ENCODE peak calls at places on chromosomes 1 and 21, in six cellular contexts. T is pancreas; M is mesendoderm; L is lower lobe of right lung; X is CD4-positive, CD25-positive, alpha-beta regulatory T cell; C is A549. D is an unnamed sample. For H3K4me1, the result is how much of the 10 kb centered on the place peaks cover.

GRCh38 chr1:30327370-30328099 is 395.9 kb downstream of the MATN1 start:
- DNase-seq in T (no peak), M (no peak), L (no peak), X (no peak), C (no peak), D (no peak)

GRCh38 chr1:37064059-37064458 is 29.7 kb upstream of the GRIK3 start:
- DNase-seq in T (no peak), M (no peak), L (no peak), X (no peak), C (no peak), D (no peak)

GRCh38 chr1:222306011-222306410 is 241.9 kb downstream of the HHIPL2 start:
- DNase-seq in T (no peak), M (no peak), L (no peak), X (no peak), C (no peak), D (no peak)

GRCh38 chr1:170568197-170568596 is 36.2 kb downstream of the GORAB start:
- DNase-seq in T (no peak), M (peak), L (no peak), X (no peak), C (no peak), D (no peak)

GRCh38 chr1:244394346-244394745 is 57.4 kb downstream of the ADSS2 start:
- DNase-seq in T (no peak), M (no peak), L (no peak), X (no peak), C (no peak), D (no peak)

GRCh38 chr21:29179503-29179902 is 49.1 kb downstream of the MAP3K7CL start:
- DNase-seq in T (no peak), M (no peak), L (no peak), X (no peak), C (no peak), D (no peak)

GRCh38 chr1:211813590-211813989 is 17.0 kb downstream of the LPGAT1 start:
- DNase-seq in T (no peak), M (no peak), L (peak), X (no peak), C (no peak), D (peak)

GRCh38 chr1:66413139-66413755 is 120.7 kb upstream of the SGIP1 start:
- DNase-seq in T (no peak), M (no peak), L (no peak), X (no peak), C (no peak), D (no peak)

GRCh38 chr1:206486995-206487788 is 16.9 kb downstream of the IKBKE start:
- DNase-seq in T (no peak), M (peak), L (peak), X (no peak), C (no peak), D (no peak)

GRCh38 chr1:50237081-50237480 is 128.4 kb downstream of the ELAVL4 start:
- DNase-seq in T (no peak), M (no peak), L (no peak), X (no peak), C (no peak), D (no peak)

GRCh38 chr1:201624741-201625646 is 86.1 kb downstream of the NAV1 start:
- DNase-seq in T (no peak), M (no peak), L (no peak), X (no peak), C (no peak), D (no peak)

GRCh38 chr1:243623831-243624230 is 226.2 kb downstream of the AKT3 start:
- DNase-seq in T (no peak), M (no peak), L (no peak), X (no peak), C (no peak), D (no peak)

GRCh38 chr1:9482403-9482802 is 56.9 kb upstream of the SLC25A33 start:
- DNase-seq in T (no peak), M (no peak), L (no peak), X (no peak), C (no peak), D (no peak)

GRCh38 chr1:213176341-213176740 is 125.3 kb downstream of the RPS6KC1 start:
- DNase-seq in T (no peak), M (no peak), L (no peak), X (peak), C (no peak), D (no peak)

GRCh38 chr21:33755354-33755753 is 113.1 kb downstream of the ITSN1 start:
- DNase-seq in T (no peak), M (no peak), L (no peak), X (no peak), C (no peak), D (no peak)

GRCh38 chr21:32653326-32653901 is 41.2 kb upstream of the CFAP298 start:
- DNase-seq in T (no peak), M (peak), L (no peak), X (peak), C (peak), D (no peak)

GRCh38 chr1:245856944-245857531 is 650.0 kb downstream of the SMYD3 start:
- DNase-seq in T (no peak), M (peak), L (no peak), X (no peak), C (no peak), D (peak)

GRCh38 chr1:213976665-213977485 is 10.9 kb upstream of the PROX1 start:
- DNase-seq in T (no peak), M (peak), L (no peak), X (no peak), C (no peak), D (no peak)

GRCh38 chr1:86788300-86789206 is 84.2 kb downstream of the SH3GLB1 start:
- DNase-seq in T (no peak), M (no peak), L (peak), X (no peak), C (no peak), D (peak)

GRCh38 chr1:235090406-235091069 is 38.1 kb downstream of the TOMM20 start:
- DNase-seq in T (no peak), M (peak), L (no peak), X (no peak), C (no peak), D (no peak)

GRCh38 chr1:232875536-232875935 is 70.3 kb downstream of the MAP10 start:
- DNase-seq in T (no peak), M (no peak), L (no peak), X (no peak), C (no peak), D (no peak)

GRCh38 chr1:5620418-5620817 is 371.8 kb downstream of the NPHP4 start:
- DNase-seq in T (no peak), M (no peak), L (no peak), X (no peak), C (no peak), D (no peak)
- H3K4me1 ChIP-seq in T (under half), M (under half), L (under half), X (under half), C (under half), D (under half)

GRCh38 chr1:223714421-223714724 is 2.0 kb downstream of the CAPN2 start:
- DNase-seq in T (no peak), M (no peak), L (no peak), X (no peak), C (no peak), D (no peak)

GRCh38 chr1:223711838-223712183 is 528 bp upstream of the CAPN2 start:
- DNase-seq in T (no peak), M (no peak), L (no peak), X (no peak), C (no peak), D (no peak)

GRCh38 chr1:223712184-223712855 is at the start of gene CAPN2:
- DNase-seq in T (peak), M (peak), L (peak), X (peak), C (peak), D (peak)

GRCh38 chr1:223713546-223714420 is 1.4 kb downstream of the CAPN2 start:
- DNase-seq in T (no peak), M (peak), L (no peak), X (peak), C (no peak), D (no peak)

GRCh38 chr1:223712856-223713494 is 636 bp downstream of the CAPN2 start:
- DNase-seq in T (peak), M (peak), L (peak), X (peak), C (no peak), D (no peak)
- H3K4me1 ChIP-seq in T (under half), M (under half), L (half or more), X (half or more), C (half or more), D (half or more)

GRCh38 chr1:17568014-17568413 is 28.5 kb downstream of the ARHGEF10L start:
- DNase-seq in T (no peak), M (no peak), L (no peak), X (no peak), C (no peak), D (no peak)

GRCh38 chr1:17570228-17570627 is 30.7 kb downstream of the ARHGEF10L start:
- DNase-seq in T (no peak), M (no peak), L (no peak), X (no peak), C (no peak), D (no peak)

GRCh38 chr1:17566892-17567291 is 27.4 kb downstream of the ARHGEF10L start:
- DNase-seq in T (no peak), M (no peak), L (no peak), X (no peak), C (no peak), D (no peak)

GRCh38 chr1:17567582-17567981 is 28.1 kb downstream of the ARHGEF10L start:
- DNase-seq in T (no peak), M (no peak), L (no peak), X (no peak), C (no peak), D (no peak)

GRCh38 chr1:17569200-17570139 is 30.0 kb downstream of the ARHGEF10L start:
- DNase-seq in T (peak), M (peak), L (peak), X (no peak), C (no peak), D (peak)
- H3K4me1 ChIP-seq in T (half or more), M (under half), L (under half), X (under half), C (under half), D (under half)

GRCh38 chr1:42742141-42742540 is 2.1 kb upstream of the CLDN19 start:
- DNase-seq in T (no peak), M (no peak), L (no peak), X (no peak), C (no peak), D (no peak)

GRCh38 chr1:42741706-42742105 is 1.7 kb upstream of the CLDN19 start:
- DNase-seq in T (no peak), M (no peak), L (no peak), X (no peak), C (no peak), D (no peak)

GRCh38 chr1:42742617-42743301 is 2.7 kb upstream of the CLDN19 start:
- DNase-seq in T (no peak), M (no peak), L (no peak), X (no peak), C (no peak), D (no peak)

GRCh38 chr1:42744030-42744413 is 4.0 kb upstream of the CLDN19 start:
- DNase-seq in T (no peak), M (no peak), L (no peak), X (no peak), C (no peak), D (no peak)

GRCh38 chr1:42743302-42744029 is 3.4 kb upstream of the CLDN19 start:
- DNase-seq in T (no peak), M (no peak), L (no peak), X (no peak), C (no peak), D (no peak)
- H3K4me1 ChIP-seq in T (under half), M (under half), L (under half), X (under half), C (under half), D (under half)

GRCh38 chr1:12479311-12479710 is 138.7 kb downstream of the DHRS3 start:
- DNase-seq in T (no peak), M (no peak), L (no peak), X (no peak), C (no peak), D (no peak)
- H3K4me1 ChIP-seq in T (half or more), M (under half), L (half or more), X (under half), C (half or more), D (half or more)

GRCh38 chr1:41479000-41479807 is 5.3 kb downstream of the EDN2 start:
- DNase-seq in T (peak), M (no peak), L (peak), X (no peak), C (no peak), D (peak)
- H3K4me1 ChIP-seq in T (under half), M (under half), L (half or more), X (under half), C (under half), D (under half)

DNA sequence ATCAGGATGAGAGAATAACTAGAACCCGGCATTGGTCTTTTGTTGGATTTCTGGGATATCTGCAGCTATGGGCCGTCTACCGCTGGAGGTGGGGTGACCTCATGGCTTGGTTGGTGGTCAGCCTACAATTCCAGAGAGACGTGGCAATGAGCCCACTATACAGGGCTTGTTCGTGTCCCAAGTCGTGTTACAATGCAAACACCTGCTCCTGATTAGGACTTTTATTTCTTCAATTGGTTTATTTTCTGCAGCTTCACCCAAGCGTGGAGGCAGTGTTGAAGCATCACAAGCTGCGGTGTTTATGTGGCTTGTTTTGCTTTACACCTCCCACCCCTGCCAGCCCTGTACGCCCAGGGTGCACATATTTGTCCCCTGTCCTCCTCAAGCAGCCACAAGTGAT is 211.7 kb upstream of the TMEM51 start:
- DNase-seq in T (no peak), M (no peak), L (no peak), X (no peak), C (no peak), D (no peak)
- H3K4me1 ChIP-seq in T (under half), M (under half), L (half or more), X (under half), C (under half), D (under half)

DNA sequence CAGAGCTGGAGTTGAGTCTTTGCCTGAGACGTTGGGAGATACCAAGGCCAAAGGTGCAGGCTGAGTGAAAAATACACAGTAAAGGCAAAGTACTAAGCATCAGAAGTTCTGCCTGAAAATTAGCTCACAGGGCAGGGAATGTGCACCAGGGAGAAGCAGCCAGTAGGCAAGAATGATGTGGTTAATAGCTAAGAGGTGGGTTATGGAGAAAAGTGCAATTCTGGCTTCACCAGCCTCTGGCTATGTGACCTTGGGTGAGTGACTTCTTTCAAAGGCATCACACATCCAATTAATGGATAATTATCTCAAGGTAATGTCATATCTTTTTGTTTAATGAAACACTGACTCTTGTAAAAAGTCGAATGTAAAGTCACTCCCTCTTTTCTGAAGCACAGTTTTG is 230.7 kb upstream of the FGGY start:
- DNase-seq in T (no peak), M (no peak), L (no peak), X (no peak), C (no peak), D (no peak)
- H3K4me1 ChIP-seq in T (under half), M (under half), L (under half), X (under half), C (under half), D (under half)

D was measured in upper lobe of left lung.